ENCODE peak calls at places on chromosomes 6 and 20, in nine cellular contexts. C, I, T, R, P, K, J, Q and D are unnamed samples.

GRCh38 chr20:30168025-30168799 is 1089.3 kb upstream of the DEFB115 start:
- DNase-seq in R (no peak), J (no peak), Q (no peak), I (peak), K (no peak), P (no peak), C (no peak), T (no peak), D (no peak)

GRCh38 chr20:48286571-48287551 is 501.6 kb upstream of the SULF2 start:
- DNase-seq in C (no peak), K (no peak), Q (no peak), T (no peak), J (no peak), P (no peak), R (no peak), I (peak), D (peak)

GRCh38 chr20:24996449-24997195 is 4.1 kb upstream of the APMAP start:
- DNase-seq in P (no peak), R (no peak), T (no peak), J (no peak), Q (no peak), K (no peak), C (no peak), I (no peak), D (no peak)

GRCh38 chr20:9571783-9572182 is 57.4 kb downstream of the LAMP5 start:
- DNase-seq in P (no peak), T (no peak), R (no peak), C (no peak), I (no peak), J (no peak), Q (no peak), K (no peak), D (no peak)

GRCh38 chr6:16316741-16317251 is 78.4 kb downstream of the GMPR start:
- DNase-seq in K (no peak), T (peak), Q (no peak), J (peak), C (peak), R (no peak), I (peak), P (peak), D (peak)

GRCh38 chr20:62627901-62628612 is 14.2 kb upstream of the SLCO4A1 start:
- DNase-seq in P (peak), T (peak), R (no peak), J (no peak), I (no peak), Q (no peak), C (peak), K (no peak), D (peak)

GRCh38 chr6:84515082-84515481 is 249.3 kb downstream of the TBX18 start:
- DNase-seq in Q (no peak), C (no peak), T (peak), R (no peak), P (no peak), J (no peak), K (no peak), I (no peak), D (no peak)

GRCh38 chr6:82237013-82237412 is 10.5 kb downstream of the IBTK start:
- DNase-seq in K (no peak), R (no peak), I (no peak), P (no peak), J (no peak), C (peak), Q (no peak), T (peak), D (no peak)

GRCh38 chr20:48832423-48832735 is 4.6 kb upstream of the PREX1 start:
- DNase-seq in R (no peak), P (no peak), I (no peak), Q (no peak), J (no peak), K (no peak), T (no peak), C (no peak), D (no peak)

GRCh38 chr20:50222568-50223320 is 32.1 kb downstream of the CEBPB start:
- DNase-seq in C (no peak), R (no peak), Q (no peak), P (no peak), T (no peak), J (no peak), I (no peak), K (no peak), D (no peak)

GRCh38 chr6:5827061-5828037 is 179.4 kb downstream of the NRN1 start:
- DNase-seq in I (no peak), P (no peak), Q (no peak), C (no peak), R (no peak), T (no peak), J (no peak), K (no peak), D (no peak)

GRCh38 chr20:56347628-56348305 is 11.0 kb upstream of the FAM210B start:
- DNase-seq in T (no peak), I (no peak), C (no peak), R (no peak), P (no peak), K (no peak), J (peak), Q (no peak), D (no peak)

GRCh38 chr6:103672169-103672568 is 1187.5 kb downstream of the HACE1 start:
- DNase-seq in K (no peak), J (peak), C (no peak), I (no peak), Q (no peak), P (peak), R (no peak), T (peak), D (no peak)

GRCh38 chr6:21281366-21281765 is 312.2 kb upstream of the SOX4 start:
- DNase-seq in P (no peak), K (no peak), T (peak), R (no peak), I (peak), J (no peak), Q (no peak), C (no peak), D (no peak)

GRCh38 chr6:36314221-36315014 is 22.3 kb downstream of the BNIP5 start:
- DNase-seq in T (peak), C (no peak), I (no peak), P (peak), K (no peak), R (no peak), Q (no peak), J (no peak), D (peak)

GRCh38 chr20:31581391-31581790 is 23.7 kb upstream of the ID1 start:
- DNase-seq in J (no peak), C (no peak), K (no peak), I (no peak), Q (no peak), T (no peak), R (no peak), P (no peak), D (no peak)

GRCh38 chr6:39218868-39219567 is 10.3 kb downstream of the KCNK5 start:
- DNase-seq in C (no peak), I (no peak), T (no peak), K (no peak), Q (no peak), R (no peak), P (peak), J (no peak), D (no peak)

GRCh38 chr6:56046576-56046975 is 171.2 kb upstream of the BMP5 start:
- DNase-seq in Q (peak), P (peak), I (no peak), C (peak), J (no peak), T (peak), R (no peak), K (no peak), D (peak)

GRCh38 chr20:8299921-8300320 is 167.9 kb downstream of the PLCB1 start:
- DNase-seq in C (no peak), T (peak), I (no peak), R (no peak), K (no peak), P (peak), Q (no peak), J (no peak), D (peak)